ENCODE peak calls at places on chromosomes 7 and 10, in four cellular contexts. Q is A549, K is HepG2, L is H1. H is an unnamed sample.

GRCh38 chr10:42939237-42939636 is 137.6 kb upstream of the RET start:
- DNase-seq in Q (no peak), K (no peak), L (peak; percentile 31), H (no peak)

GRCh38 chr7:135653285-135654080 is 8.8 kb upstream of the STMP1 start:
- DNase-seq in Q (no peak), K (no peak), L (no peak), H (peak; percentile 38)

GRCh38 chr7:51261950-51262795 is 54.4 kb downstream of the COBL start:
- DNase-seq in Q (no peak), K (no peak), L (peak; percentile 37), H (no peak)

GRCh38 chr7:90455163-90456030 is 14.0 kb upstream of the PTTG1IP2 start:
- DNase-seq in Q (peak; percentile 32), K (peak; percentile 10), L (no peak), H (peak; percentile 35)

GRCh38 chr7:130141161-130141857 is 63.9 kb downstream of the TMEM209 start:
- DNase-seq in Q (no peak), K (no peak), L (peak; percentile 85), H (peak; percentile 87)

GRCh38 chr10:133357293-133358151 is at the start of gene FUOM:
- DNase-seq in Q (peak; percentile 48), K (peak; percentile 79), L (peak; percentile 95), H (peak; percentile 73)

GRCh38 chr7:6419310-6419773 is 28.4 kb downstream of the DAGLB start:
- DNase-seq in Q (no peak), K (no peak), L (no peak), H (no peak)

GRCh38 chr7:137865764-137866163 is 19.0 kb upstream of the DGKI start:
- DNase-seq in Q (no peak), K (no peak), L (no peak), H (no peak)

GRCh38 chr7:2838873-2839578 is 5.1 kb downstream of the GNA12 start:
- DNase-seq in Q (no peak), K (no peak), L (no peak), H (no peak)

GRCh38 chr7:98058186-98058585 is 48.5 kb upstream of the LMTK2 start:
- DNase-seq in Q (no peak), K (no peak), L (no peak), H (no peak)

GRCh38 chr7:155489862-155490696 is 32.1 kb downstream of the EN2 start:
- DNase-seq in Q (no peak), K (no peak), L (peak; percentile 73), H (no peak)

GRCh38 chr10:50421026-50421719 is 169.9 kb upstream of the ASAH2 start:
- DNase-seq in Q (peak; percentile 58), K (peak; percentile 55), L (peak; percentile 58), H (peak; percentile 48)

GRCh38 chr10:66928000-66928770 is 2.3 kb downstream of the LRRTM3 start:
- DNase-seq in Q (no peak), K (no peak), L (peak; percentile 52), H (no peak)

GRCh38 chr10:24414597-24414996 is 205.7 kb downstream of the KIAA1217 start:
- DNase-seq in Q (no peak), K (no peak), L (no peak), H (no peak)

GRCh38 chr7:43169076-43169475 is 56.6 kb downstream of the HECW1 start:
- DNase-seq in Q (no peak), K (no peak), L (no peak), H (no peak)

DNA sequence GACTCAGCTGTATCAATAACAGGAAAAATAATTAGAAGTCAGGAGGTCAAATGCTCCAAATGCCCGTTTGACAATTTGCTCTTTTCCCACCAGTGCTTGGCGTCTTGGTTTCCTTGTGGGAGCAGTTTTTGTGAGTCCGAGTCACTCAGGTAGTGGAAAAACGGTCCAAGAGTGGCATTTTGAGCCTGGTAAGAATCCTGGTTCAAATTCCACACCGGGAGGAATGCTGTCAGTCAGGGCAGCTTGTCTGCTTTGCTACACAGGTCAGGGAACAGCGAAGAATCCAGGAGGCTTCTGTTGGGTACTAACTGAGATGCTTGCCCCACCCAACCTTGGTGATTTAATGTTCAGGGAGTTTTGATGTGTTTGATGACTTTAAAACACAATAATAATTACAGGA is 209.5 kb downstream of the HERPUD2 start:
- DNase-seq in Q (no peak), K (no peak), L (no peak), H (no peak)
- TF ChIP-seq PHF8 in Q (no peak), K (no peak), L (no peak), H (no peak)

GRCh38 chr7:34596887-34597286 is 61.1 kb upstream of the NPSR1 start:
- DNase-seq in Q (peak; percentile 25), K (peak; percentile 15), L (no peak), H (no peak)
- TF ChIP-seq PHF8 in Q (no peak), K (no peak), L (no peak), H (no peak)

GRCh38 chr7:14504134-14504533 is 398.4 kb downstream of the DGKB start:
- DNase-seq in Q (no peak), K (no peak), L (no peak), H (no peak)
- TF ChIP-seq PHF8 in Q (no peak), K (no peak), L (no peak), H (no peak)

GRCh38 chr10:86340176-86340990 is 26.2 kb downstream of the GRID1 start:
- DNase-seq in Q (no peak), K (no peak), L (no peak), H (no peak)

GRCh38 chr10:86343761-86344160 is 22.8 kb downstream of the GRID1 start:
- DNase-seq in Q (no peak), K (no peak), L (no peak), H (no peak)

GRCh38 chr10:86340991-86341260 is 25.7 kb downstream of the GRID1 start:
- DNase-seq in Q (no peak), K (no peak), L (no peak), H (no peak)

GRCh38 chr10:86341361-86341811 is 25.2 kb downstream of the GRID1 start:
- DNase-seq in Q (no peak), K (no peak), L (no peak), H (no peak)

GRCh38 chr10:86342111-86342863 is 24.3 kb downstream of the GRID1 start:
- DNase-seq in Q (no peak), K (no peak), L (no peak), H (no peak)
- TF ChIP-seq PHF8 in Q (no peak), K (no peak), L (no peak), H (no peak)

DNA sequence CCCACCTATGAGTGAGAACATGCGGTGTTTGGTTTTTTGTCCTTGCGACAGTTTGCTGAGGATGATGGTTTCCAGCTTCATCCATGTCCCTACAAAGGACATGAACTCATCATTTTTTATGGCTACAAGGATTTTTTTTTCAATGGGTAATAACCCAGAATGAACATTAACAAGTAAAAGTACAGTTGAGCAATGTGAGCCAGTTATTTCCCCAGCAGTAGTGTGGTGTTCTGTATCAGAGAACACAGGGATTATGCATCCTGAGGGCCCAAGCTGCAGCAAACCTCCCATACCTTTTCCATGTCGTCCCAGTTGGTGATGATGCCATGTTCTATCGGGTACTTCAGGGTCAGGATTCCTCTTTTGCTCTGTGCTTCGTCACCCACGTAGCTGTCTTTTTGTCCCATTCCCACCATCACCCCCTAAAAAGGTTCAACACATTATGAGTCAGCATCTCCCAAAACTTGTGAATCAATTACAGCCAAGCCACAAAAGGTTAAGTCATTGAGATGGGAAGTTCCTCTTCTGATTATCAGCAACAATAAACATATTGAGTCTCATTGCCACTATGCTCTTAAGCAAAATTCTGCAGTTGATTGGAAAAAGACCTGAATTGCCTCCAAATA is 5.5 kb downstream of the ACTA2 start:
- DNase-seq in Q (no peak), K (no peak), L (no peak), H (no peak)
- TF ChIP-seq PHF8 in Q (no peak), K (no peak), L (no peak), H (no peak)

DNA sequence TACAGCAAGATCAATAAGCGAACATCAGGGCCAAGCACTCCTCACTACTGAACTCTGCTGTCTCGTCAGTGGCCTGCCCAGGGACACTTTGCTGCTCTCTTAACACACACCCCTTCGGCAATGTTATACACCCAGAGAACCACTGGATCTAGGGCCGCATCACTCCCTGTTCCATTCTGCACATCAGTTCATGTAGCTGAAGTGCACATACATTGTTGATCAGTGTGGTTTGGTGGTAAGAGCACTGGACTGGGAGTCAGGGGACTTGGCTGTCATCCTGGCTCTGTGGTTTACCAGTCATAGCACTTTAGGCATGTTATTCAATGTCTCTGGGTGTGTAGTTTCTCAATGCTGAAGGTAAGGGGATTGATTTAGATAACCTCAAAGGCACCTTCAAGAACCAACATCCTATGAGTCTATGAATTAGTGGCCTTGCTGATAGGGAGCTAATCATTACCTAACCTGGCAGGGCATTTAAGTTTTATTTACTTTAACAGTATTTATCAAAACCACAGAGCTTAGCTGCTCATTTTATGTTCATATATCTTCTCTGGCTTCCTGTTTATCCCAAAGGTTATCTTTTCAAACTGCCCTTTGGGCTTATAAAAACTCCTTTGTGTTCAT is 24.8 kb downstream of the DUSP5 start:
- DNase-seq in Q (no peak), K (peak; percentile 64), L (no peak), H (no peak)
- TF ChIP-seq PHF8 in Q (no peak), K (no peak), L (no peak), H (no peak)

H was measured in K562.